ENCODE peak calls at places on chromosomes 13 and 19, in nine cellular contexts. O, S, M, U, B, X, A, P and D are unnamed samples.

GRCh38 chr13:112545866-112546265 is 42.1 kb downstream of the TUBGCP3 start:
- DNase-seq in O (no peak), S (peak), M (peak), U (no peak), B (no peak), X (no peak), A (no peak), P (peak), D (no peak)

GRCh38 chr19:15292847-15293582 is 39.3 kb downstream of the BRD4 start:
- DNase-seq in O (no peak), S (no peak), M (no peak), U (no peak), B (no peak), X (peak), A (no peak), P (no peak), D (no peak)

GRCh38 chr13:41587490-41587889 is 130.1 kb downstream of the RGCC start:
- DNase-seq in O (no peak), S (no peak), M (no peak), U (peak), B (no peak), X (no peak), A (no peak), P (no peak), D (no peak)

GRCh38 chr13:34913040-34913439 is 29.0 kb upstream of the NBEA start:
- DNase-seq in O (no peak), S (no peak), M (no peak), U (no peak), B (peak), X (no peak), A (no peak), P (peak), D (no peak)

GRCh38 chr19:51458899-51459592 is 792 bp upstream of the SIGLEC8 start:
- DNase-seq in O (no peak), S (no peak), M (no peak), U (no peak), B (no peak), X (no peak), A (no peak), P (no peak), D (no peak)

GRCh38 chr13:102983496-102983895 is 82.7 kb downstream of the SLC10A2 start:
- DNase-seq in O (no peak), S (peak), M (no peak), U (no peak), B (no peak), X (no peak), A (no peak), P (peak), D (no peak)

GRCh38 chr19:56377105-56377924 is 16.0 kb downstream of the ZNF582 start:
- DNase-seq in O (no peak), S (peak), M (no peak), U (no peak), B (no peak), X (no peak), A (no peak), P (peak), D (no peak)

GRCh38 chr19:19679176-19680073 is 10.8 kb downstream of the ZNF101 start:
- DNase-seq in O (no peak), S (no peak), M (no peak), U (no peak), B (no peak), X (no peak), A (no peak), P (no peak), D (no peak)

GRCh38 chr13:114104626-114105350 is 27.6 kb downstream of the RASA3 start:
- DNase-seq in O (no peak), S (no peak), M (no peak), U (no peak), B (no peak), X (no peak), A (peak), P (no peak), D (no peak)